ENCODE peak calls at places on chromosomes 11 and 22, in nine cellular contexts. I, B, Y, N, L, G, O, H and E are unnamed samples. For H3K9me3 and H4K20me1, the result is how much of the 10 kb centered on the place peaks cover.

GRCh38 chr11:83206771-83207413 is 13.4 kb downstream of the ANKRD42 start:
- DNase-seq in I (no peak), B (no peak), Y (no peak), N (no peak), L (no peak), G (no peak), O (no peak), H (no peak), E (no peak)

GRCh38 chr11:100581318-100581717 is 105.8 kb upstream of the ARHGAP42 start:
- DNase-seq in I (no peak), B (no peak), Y (no peak), N (no peak), L (no peak), G (no peak), O (no peak), H (no peak), E (no peak)

GRCh38 chr22:37953062-37953436 is 352 bp downstream of the C22orf23 start:
- DNase-seq in I (peak), B (peak), Y (no peak), N (no peak), L (no peak), G (no peak), O (no peak), H (peak), E (no peak)

GRCh38 chr11:78886616-78887015 is 312.0 kb upstream of the NARS2 start:
- DNase-seq in I (no peak), B (no peak), Y (peak), N (peak), L (no peak), G (no peak), O (peak), H (no peak), E (peak)

GRCh38 chr11:65646921-65647701 is 9.2 kb downstream of the SIPA1 start:
- DNase-seq in I (peak), B (peak), Y (no peak), N (peak), L (no peak), G (no peak), O (no peak), H (peak), E (no peak)

GRCh38 chr11:7538466-7539454 is 25.0 kb downstream of the PPFIBP2 start:
- DNase-seq in I (no peak), B (no peak), Y (no peak), N (no peak), L (no peak), G (no peak), O (no peak), H (no peak), E (no peak)

GRCh38 chr22:26045855-26046254 is 123.4 kb upstream of the SEZ6L start:
- DNase-seq in I (no peak), B (no peak), Y (no peak), N (no peak), L (no peak), G (no peak), O (no peak), H (no peak), E (no peak)

GRCh38 chr11:71139516-71140205 is 112.7 kb downstream of the SHANK2 start:
- DNase-seq in I (no peak), B (peak), Y (peak), N (peak), L (no peak), G (no peak), O (peak), H (no peak), E (no peak)

GRCh38 chr11:6283453-6284023 is 23.9 kb downstream of the CCKBR start:
- DNase-seq in I (no peak), B (no peak), Y (no peak), N (no peak), L (no peak), G (no peak), O (no peak), H (no peak), E (no peak)

GRCh38 chr11:117950999-117951961 is 22.1 kb upstream of the TMPRSS13 start:
- DNase-seq in I (no peak), B (no peak), Y (no peak), N (no peak), L (peak), G (peak), O (no peak), H (peak), E (no peak)

GRCh38 chr11:121300972-121301699 is 8.6 kb downstream of the SC5D start:
- DNase-seq in I (no peak), B (no peak), Y (no peak), N (no peak), L (no peak), G (no peak), O (no peak), H (no peak), E (no peak)

GRCh38 chr11:100739636-100740035 is 52.5 kb downstream of the ARHGAP42 start:
- DNase-seq in I (no peak), B (no peak), Y (peak), N (peak), L (no peak), G (no peak), O (no peak), H (no peak), E (peak)

GRCh38 chr11:57330029-57330428 is 5.3 kb upstream of the TNKS1BP1 start:
- DNase-seq in I (no peak), B (no peak), Y (no peak), N (no peak), L (no peak), G (no peak), O (no peak), H (no peak), E (no peak)

GRCh38 chr22:27260087-27260730 is 541.3 kb downstream of the MN1 start:
- DNase-seq in I (no peak), B (no peak), Y (no peak), N (no peak), L (no peak), G (no peak), O (no peak), H (no peak), E (no peak)

GRCh38 chr11:60988658-60989057 is 17.2 kb downstream of the CD6 start:
- DNase-seq in I (no peak), B (no peak), Y (no peak), N (no peak), L (no peak), G (no peak), O (no peak), H (no peak), E (no peak)

GRCh38 chr11:64284962-64285884 is at the start of gene GPR137:
- DNase-seq in I (peak), B (peak), Y (peak), N (peak), L (peak), G (peak), O (peak), H (peak), E (peak)

GRCh38 chr22:49582671-49583070 is 245.0 kb downstream of the BRD1 start:
- DNase-seq in I (no peak), B (no peak), Y (no peak), N (no peak), L (no peak), G (no peak), O (no peak), H (peak), E (no peak)

GRCh38 chr22:29914991-29915390 is 32.0 kb downstream of the MTMR3 start:
- DNase-seq in I (no peak), B (no peak), Y (no peak), N (peak), L (no peak), G (no peak), O (no peak), H (no peak), E (no peak)

GRCh38 chr11:65498977-65499712 is at the start of gene MALAT1:
- DNase-seq in I (peak), B (peak), Y (peak), N (peak), L (peak), G (peak), O (peak), H (peak), E (peak)

GRCh38 chr11:84468255-84468654 is 1158.9 kb downstream of the DLG2 start:
- DNase-seq in I (no peak), B (no peak), Y (no peak), N (no peak), L (no peak), G (no peak), O (no peak), H (no peak), E (no peak)

GRCh38 chr22:49961601-49962011 is 1.0 kb downstream of the PIM3 start:
- DNase-seq in I (no peak), B (no peak), Y (no peak), N (no peak), L (no peak), G (no peak), O (no peak), H (no peak), E (peak)

GRCh38 chr22:23063539-23064380 is 6.6 kb upstream of the GNAZ start:
- DNase-seq in I (no peak), B (no peak), Y (no peak), N (no peak), L (no peak), G (peak), O (no peak), H (peak), E (no peak)

GRCh38 chr11:75432911-75433321 is at the start of gene KLHL35:
- DNase-seq in I (peak), B (no peak), Y (no peak), N (no peak), L (no peak), G (no peak), O (no peak), H (no peak), E (no peak)

GRCh38 chr11:88338223-88338661 is 706 bp upstream of the CTSC start:
- DNase-seq in I (peak), B (peak), Y (peak), N (peak), L (peak), G (peak), O (peak), H (no peak), E (peak)

GRCh38 chr11:65911682-65912568 is 6.9 kb downstream of the C11orf68 start:
- DNase-seq in I (peak), B (peak), Y (peak), N (peak), L (no peak), G (no peak), O (peak), H (peak), E (peak)

GRCh38 chr22:22721681-22722309 is 77.4 kb downstream of the GGTLC2 start:
- DNase-seq in I (no peak), B (peak), Y (peak), N (peak), L (no peak), G (no peak), O (peak), H (no peak), E (peak)

GRCh38 chr11:57425565-57426438 is 1.1 kb downstream of the SLC43A3 start:
- DNase-seq in I (no peak), B (peak), Y (peak), N (peak), L (no peak), G (peak), O (peak), H (no peak), E (no peak)

GRCh38 chr22:17786435-17787158 is 12.3 kb upstream of the BID start:
- DNase-seq in I (peak), B (peak), Y (no peak), N (peak), L (peak), G (peak), O (peak), H (no peak), E (peak)

GRCh38 chr11:122141757-122142156 is 25.7 kb upstream of the BLID start:
- DNase-seq in I (no peak), B (no peak), Y (no peak), N (no peak), L (no peak), G (no peak), O (no peak), H (no peak), E (no peak)

GRCh38 chr11:109648804-109649203 is 226.8 kb downstream of the C11orf87 start:
- DNase-seq in I (no peak), B (no peak), Y (no peak), N (no peak), L (no peak), G (no peak), O (no peak), H (no peak), E (no peak)

GRCh38 chr11:65781962-65782815 is 1.4 kb upstream of the AP5B1 start:
- DNase-seq in I (no peak), B (no peak), Y (no peak), N (no peak), L (no peak), G (no peak), O (no peak), H (no peak), E (no peak)

GRCh38 chr11:67406969-67407699 is 3.3 kb downstream of the TBC1D10C start:
- DNase-seq in I (no peak), B (peak), Y (no peak), N (no peak), L (peak), G (peak), O (no peak), H (no peak), E (no peak)

GRCh38 chr22:50551160-50551752 is 5.6 kb downstream of the KLHDC7B start:
- DNase-seq in I (no peak), B (no peak), Y (no peak), N (no peak), L (no peak), G (no peak), O (no peak), H (no peak), E (no peak)

GRCh38 chr11:7677071-7677470 is 3.8 kb upstream of the CYB5R2 start:
- DNase-seq in I (no peak), B (peak), Y (peak), N (no peak), L (no peak), G (no peak), O (peak), H (no peak), E (no peak)

GRCh38 chr11:944711-945470 is 19.2 kb downstream of the AP2A2 start:
- DNase-seq in I (peak), B (peak), Y (peak), N (peak), L (no peak), G (no peak), O (no peak), H (peak), E (peak)

GRCh38 chr11:103368151-103368550 is 258.9 kb downstream of the DYNC2H1 start:
- DNase-seq in I (no peak), B (peak), Y (no peak), N (peak), L (no peak), G (no peak), O (no peak), H (no peak), E (peak)

GRCh38 chr11:122656631-122657101 is 1.1 kb downstream of the UBASH3B start:
- DNase-seq in I (no peak), B (peak), Y (peak), N (peak), L (peak), G (peak), O (peak), H (no peak), E (peak)

GRCh38 chr11:1305558-1306056 is 3.8 kb downstream of the TOLLIP start:
- DNase-seq in I (no peak), B (no peak), Y (no peak), N (no peak), L (no peak), G (peak), O (no peak), H (peak), E (no peak)

DNA sequence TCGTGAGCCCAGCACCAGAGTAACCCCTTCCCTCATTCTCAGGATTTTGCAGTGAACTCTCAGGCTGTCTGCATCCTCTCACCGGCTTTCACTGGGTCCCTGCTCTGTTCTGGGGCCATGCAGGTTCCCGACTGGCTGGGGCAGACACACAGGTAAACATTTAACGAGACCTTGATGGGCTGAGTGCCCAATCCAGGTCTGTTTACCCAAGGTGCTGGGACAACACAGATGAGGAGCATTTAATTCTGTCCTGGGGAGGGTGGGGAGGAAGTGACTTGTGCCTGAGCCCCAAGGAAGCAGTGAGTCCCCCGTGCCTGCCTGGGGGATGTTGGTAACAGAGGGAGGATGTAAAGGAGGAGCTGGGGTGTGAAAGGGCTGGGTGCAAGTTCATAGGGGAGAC is 4.4 kb downstream of the BIK start:
- DNase-seq in I (no peak), B (no peak), Y (no peak), N (no peak), L (peak), G (no peak), O (no peak), H (no peak), E (no peak)
- H3K9me3 ChIP-seq in I (under half), B (under half), Y (under half), N (under half), L (under half), G (under half), O (under half), H (under half), E (under half)

DNA sequence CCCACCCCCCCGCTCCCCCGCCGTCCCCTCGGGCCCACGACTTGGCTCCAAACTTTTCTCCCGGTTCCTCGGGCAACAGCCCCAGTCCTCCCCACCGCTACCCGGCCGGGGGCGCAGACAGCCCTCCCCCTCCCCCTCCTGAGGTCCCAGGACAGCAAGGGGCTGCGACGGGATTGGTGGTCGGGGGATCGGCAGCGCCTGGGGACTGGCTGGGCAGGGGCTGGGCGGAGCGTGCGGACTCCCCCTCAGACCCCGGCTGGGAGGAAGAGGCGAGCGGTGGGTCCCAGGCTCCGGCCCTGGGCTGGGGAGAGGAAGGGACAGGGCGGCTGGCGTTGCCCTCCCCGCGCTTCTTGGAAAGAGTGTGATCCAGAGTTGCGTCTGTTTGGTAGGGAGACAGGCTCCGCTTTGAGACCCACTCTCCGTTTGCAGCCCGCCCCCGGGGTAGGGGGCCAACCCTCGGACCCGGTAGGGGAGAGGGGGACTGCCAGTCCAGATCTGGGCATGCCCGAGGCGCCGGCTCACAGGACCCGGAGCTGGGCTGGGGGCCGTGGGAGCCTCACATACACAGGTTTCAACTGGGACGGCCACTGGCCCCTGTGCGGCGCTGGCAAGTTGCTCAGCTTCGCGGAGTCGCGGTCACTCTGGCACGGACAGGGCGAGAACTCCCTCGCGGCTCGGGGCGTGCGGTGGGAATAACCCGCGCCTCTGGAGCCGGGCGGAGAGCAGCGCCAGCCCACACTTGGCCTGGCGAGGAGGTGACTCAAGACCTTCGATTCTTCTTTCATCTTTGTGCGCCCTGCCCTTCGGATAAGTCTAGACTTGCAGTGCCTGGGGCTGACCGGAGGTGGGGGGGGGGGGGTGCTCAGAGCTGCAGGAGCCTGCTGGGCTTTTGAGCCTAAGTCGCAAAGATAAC is 1.0 kb downstream of the TSKU start:
- DNase-seq in I (peak), B (peak), Y (peak), N (peak), L (no peak), G (peak), O (peak), H (peak), E (peak)
- H4K20me1 ChIP-seq in I (under half), B (under half), Y (under half), N (under half), L (under half), G (under half), O (under half), H (under half), E (under half)

GRCh38 chr11:134173296-134173695 is 50.5 kb downstream of the NCAPD3 start:
- DNase-seq in I (no peak), B (no peak), Y (no peak), N (no peak), L (no peak), G (no peak), O (no peak), H (no peak), E (no peak)

GRCh38 chr11:134164490-134165370 is 59.0 kb downstream of the NCAPD3 start:
- DNase-seq in I (no peak), B (no peak), Y (no peak), N (no peak), L (no peak), G (no peak), O (no peak), H (peak), E (no peak)

GRCh38 chr11:134171951-134172350 is 51.8 kb downstream of the NCAPD3 start:
- DNase-seq in I (no peak), B (no peak), Y (no peak), N (no peak), L (no peak), G (no peak), O (no peak), H (no peak), E (no peak)

GRCh38 chr11:134170909-134171281 is 52.9 kb downstream of the NCAPD3 start:
- DNase-seq in I (no peak), B (peak), Y (peak), N (peak), L (no peak), G (no peak), O (no peak), H (no peak), E (peak)

GRCh38 chr11:134170177-134170908 is 53.4 kb downstream of the NCAPD3 start:
- DNase-seq in I (no peak), B (no peak), Y (no peak), N (no peak), L (no peak), G (no peak), O (no peak), H (no peak), E (no peak)
- H3K9me3 ChIP-seq in I (under half), B (under half), Y (under half), N (under half), L (under half), G (under half), O (under half), H (half or more), E (under half)

DNA sequence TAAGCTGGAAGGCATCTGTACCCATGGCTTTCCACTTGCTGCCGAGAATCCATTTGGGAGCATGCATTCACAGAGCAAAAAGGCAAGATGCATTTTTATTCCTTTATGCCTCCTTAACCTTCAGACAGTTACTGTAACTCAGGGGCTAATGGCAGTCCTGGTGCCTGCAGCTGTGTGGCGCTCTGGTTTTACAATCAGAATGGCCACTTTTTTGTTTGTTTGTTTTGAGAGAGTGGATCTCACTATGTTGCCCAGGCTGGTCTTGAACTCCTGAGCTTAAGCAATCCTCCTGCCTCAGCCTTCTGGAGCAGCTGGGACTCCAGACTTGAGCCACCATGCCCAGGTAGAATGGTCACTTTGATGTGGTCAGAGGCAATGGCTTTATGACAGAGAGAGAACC is 101.8 kb downstream of the NAV2 start:
- DNase-seq in I (no peak), B (no peak), Y (no peak), N (no peak), L (no peak), G (no peak), O (no peak), H (no peak), E (no peak)
- H4K20me1 ChIP-seq in I (under half), B (under half), Y (half or more), N (under half), L (under half), G (under half), O (under half), H (under half), E (under half)

DNA sequence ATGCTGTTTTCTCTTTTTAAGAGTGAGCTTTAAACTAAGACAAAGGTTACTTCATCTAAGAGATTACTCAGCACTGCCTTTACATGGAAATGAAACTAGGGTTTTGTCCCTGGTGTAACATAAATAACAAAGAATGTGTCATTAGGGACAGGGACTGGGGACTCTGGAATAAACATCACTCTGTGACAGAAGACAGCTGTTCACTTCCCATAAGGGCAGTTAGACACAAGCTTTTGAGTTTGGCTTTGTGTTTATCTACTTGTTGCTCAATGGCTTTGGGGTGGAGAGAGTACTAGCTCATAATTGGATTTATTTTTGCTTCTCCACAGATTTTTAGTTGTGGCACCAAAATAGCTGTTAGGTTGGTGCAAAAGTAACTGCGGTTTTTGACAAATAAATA is 154.5 kb downstream of the OR4C45 start:
- DNase-seq in I (no peak), B (no peak), Y (no peak), N (no peak), L (no peak), G (no peak), O (no peak), H (no peak), E (no peak)
- H3K9me3 ChIP-seq in I (under half), B (under half), Y (under half), N (under half), L (under half), G (under half), O (under half), H (under half), E (under half)